ENCODE peak calls at places on chromosomes 4 and X, in five cellular contexts. One of them, this sample, is unnamed.

GRCh38 chrX:47523297-47523696 is 37.7 kb upstream of the ARAF start:
- DNase-seq in adrenal gland: peak
- DNase-seq in ovary: peak
- DNase-seq in esophagus squamous epithelium: no peak
- DNase-seq in breast epithelium: peak
- DNase-seq in this sample: peak

GRCh38 chrX:48521353-48522243 is at the start of gene EBP:
- DNase-seq in adrenal gland: peak
- DNase-seq in ovary: peak
- DNase-seq in esophagus squamous epithelium: peak
- DNase-seq in breast epithelium: peak
- DNase-seq in this sample: peak

GRCh38 chrX:44507292-44507691 is 35.4 kb downstream of the FUNDC1 start:
- DNase-seq in adrenal gland: no peak
- DNase-seq in ovary: no peak
- DNase-seq in esophagus squamous epithelium: no peak
- DNase-seq in breast epithelium: no peak
- DNase-seq in this sample: no peak

GRCh38 chr4:173860079-173860478 is 330.1 kb upstream of the HAND2 start:
- DNase-seq in adrenal gland: no peak
- DNase-seq in ovary: no peak
- DNase-seq in esophagus squamous epithelium: no peak
- DNase-seq in breast epithelium: no peak
- DNase-seq in this sample: no peak

GRCh38 chr4:164383187-164384181 is 370.4 kb upstream of the SMIM31 start:
- DNase-seq in adrenal gland: no peak
- DNase-seq in ovary: no peak
- DNase-seq in esophagus squamous epithelium: no peak
- DNase-seq in breast epithelium: no peak
- DNase-seq in this sample: peak

GRCh38 chr4:5322321-5322720 is 271.0 kb downstream of the STK32B start:
- DNase-seq in adrenal gland: no peak
- DNase-seq in ovary: no peak
- DNase-seq in esophagus squamous epithelium: no peak
- DNase-seq in breast epithelium: no peak
- DNase-seq in this sample: no peak

GRCh38 chrX:150897371-150898319 is 823 bp downstream of the CD99L2 start:
- DNase-seq in adrenal gland: peak
- DNase-seq in ovary: peak
- DNase-seq in esophagus squamous epithelium: no peak
- DNase-seq in breast epithelium: no peak
- DNase-seq in this sample: no peak

GRCh38 chr4:166165829-166166420 is 292.9 kb downstream of the TLL1 start:
- DNase-seq in adrenal gland: peak
- DNase-seq in ovary: no peak
- DNase-seq in esophagus squamous epithelium: no peak
- DNase-seq in breast epithelium: no peak
- DNase-seq in this sample: no peak

GRCh38 chr4:68021185-68021584 is 57.9 kb upstream of the TMPRSS11A start:
- DNase-seq in adrenal gland: no peak
- DNase-seq in ovary: no peak
- DNase-seq in esophagus squamous epithelium: no peak
- DNase-seq in breast epithelium: no peak
- DNase-seq in this sample: no peak

GRCh38 chr4:8732092-8732491 is 139.5 kb downstream of the CPZ start:
- DNase-seq in adrenal gland: peak
- DNase-seq in ovary: no peak
- DNase-seq in esophagus squamous epithelium: no peak
- DNase-seq in breast epithelium: peak
- DNase-seq in this sample: no peak

GRCh38 chr4:158496030-158496741 is 25.5 kb upstream of the RXFP1 start:
- DNase-seq in adrenal gland: peak
- DNase-seq in ovary: no peak
- DNase-seq in esophagus squamous epithelium: no peak
- DNase-seq in breast epithelium: no peak
- DNase-seq in this sample: no peak

GRCh38 chr4:138182838-138183426 is 59.2 kb downstream of the SLC7A11 start:
- DNase-seq in adrenal gland: no peak
- DNase-seq in ovary: no peak
- DNase-seq in esophagus squamous epithelium: no peak
- DNase-seq in breast epithelium: no peak
- DNase-seq in this sample: no peak

GRCh38 chr4:57064811-57065711 is 45.1 kb downstream of the IGFBP7 start:
- DNase-seq in adrenal gland: peak
- DNase-seq in ovary: peak
- DNase-seq in esophagus squamous epithelium: no peak
- DNase-seq in breast epithelium: no peak
- DNase-seq in this sample: peak

GRCh38 chr4:183130328-183131155 is 31.5 kb downstream of the WWC2 start:
- DNase-seq in adrenal gland: peak
- DNase-seq in ovary: no peak
- DNase-seq in esophagus squamous epithelium: no peak
- DNase-seq in breast epithelium: peak
- DNase-seq in this sample: no peak

GRCh38 chr4:26020896-26021295 is 106.9 kb downstream of the SMIM20 start:
- DNase-seq in adrenal gland: no peak
- DNase-seq in ovary: no peak
- DNase-seq in esophagus squamous epithelium: no peak
- DNase-seq in breast epithelium: no peak
- DNase-seq in this sample: no peak

GRCh38 chr4:55018521-55018920 is 106.9 kb downstream of the KDR start:
- DNase-seq in adrenal gland: no peak
- DNase-seq in ovary: no peak
- DNase-seq in esophagus squamous epithelium: no peak
- DNase-seq in breast epithelium: no peak
- DNase-seq in this sample: no peak

GRCh38 chrX:153869473-153870287 is 16.3 kb downstream of the L1CAM start:
- DNase-seq in adrenal gland: no peak
- DNase-seq in ovary: no peak
- DNase-seq in esophagus squamous epithelium: no peak
- DNase-seq in breast epithelium: no peak
- DNase-seq in this sample: no peak

GRCh38 chr4:18858229-18858922 is 836.8 kb upstream of the LCORL start:
- DNase-seq in adrenal gland: no peak
- DNase-seq in ovary: no peak
- DNase-seq in esophagus squamous epithelium: no peak
- DNase-seq in breast epithelium: no peak
- DNase-seq in this sample: no peak

GRCh38 chr4:36351082-36351666 is 69.8 kb downstream of the DTHD1 start:
- DNase-seq in adrenal gland: peak
- DNase-seq in ovary: no peak
- DNase-seq in esophagus squamous epithelium: peak
- DNase-seq in breast epithelium: no peak
- DNase-seq in this sample: peak

GRCh38 chr4:147678796-147679549 is 5.0 kb downstream of the PRMT9 start:
- DNase-seq in adrenal gland: no peak
- DNase-seq in ovary: no peak
- DNase-seq in esophagus squamous epithelium: no peak
- DNase-seq in breast epithelium: no peak
- DNase-seq in this sample: no peak

GRCh38 chr4:704198-704891 is 1.3 kb upstream of the PCGF3 start:
- DNase-seq in adrenal gland: peak
- DNase-seq in ovary: peak
- DNase-seq in esophagus squamous epithelium: no peak
- DNase-seq in breast epithelium: no peak
- DNase-seq in this sample: no peak

GRCh38 chrX:32483534-32484136 is 727.7 kb downstream of the DMD start:
- DNase-seq in adrenal gland: no peak
- DNase-seq in ovary: no peak
- DNase-seq in esophagus squamous epithelium: no peak
- DNase-seq in breast epithelium: no peak
- DNase-seq in this sample: no peak

GRCh38 chrX:135345328-135345645 is 36.0 kb downstream of the ETDC start:
- DNase-seq in adrenal gland: peak
- DNase-seq in ovary: peak
- DNase-seq in esophagus squamous epithelium: no peak
- DNase-seq in breast epithelium: no peak
- DNase-seq in this sample: peak

GRCh38 chr4:24991015-24991414 is 39.7 kb downstream of the LGI2 start:
- DNase-seq in adrenal gland: no peak
- DNase-seq in ovary: no peak
- DNase-seq in esophagus squamous epithelium: no peak
- DNase-seq in breast epithelium: no peak
- DNase-seq in this sample: no peak

DNA sequence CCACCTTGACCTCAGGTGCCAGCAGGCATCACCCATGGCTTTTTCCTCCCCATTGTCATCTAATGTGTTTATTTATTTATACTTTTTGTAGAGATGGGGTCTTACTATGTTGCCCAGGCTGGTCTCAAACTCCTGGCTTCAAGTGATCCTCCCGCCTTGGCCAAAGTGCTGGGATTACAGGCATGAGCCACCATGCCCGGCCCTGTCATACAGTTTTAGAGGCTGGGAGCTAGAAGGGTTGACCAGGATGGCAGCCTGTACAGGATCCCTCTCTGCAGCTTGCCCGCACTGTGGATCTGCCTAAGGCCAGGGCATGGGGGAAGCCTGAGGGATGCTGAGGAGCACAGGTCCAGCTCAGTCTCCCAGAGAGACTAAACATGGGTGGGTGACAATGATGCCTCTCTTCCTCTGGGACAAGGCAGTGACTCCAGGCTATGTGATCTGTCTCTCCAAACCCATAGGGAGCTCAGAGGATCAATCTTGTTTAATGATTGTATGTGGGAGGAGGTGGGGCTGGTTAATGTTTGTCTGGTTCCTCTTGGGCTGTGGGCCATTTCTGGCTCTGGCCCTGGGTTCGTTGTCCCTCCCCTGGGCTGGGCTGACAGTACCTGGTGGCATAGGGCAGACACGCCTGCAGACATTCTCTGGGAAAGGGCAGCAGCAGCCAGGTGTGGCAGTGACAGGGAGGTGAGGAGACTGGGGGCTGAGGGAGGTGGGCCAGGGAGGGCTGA is 8.3 kb upstream of the GJB1 start:
- DNase-seq in adrenal gland: no peak
- DNase-seq in ovary: no peak
- DNase-seq in esophagus squamous epithelium: no peak
- DNase-seq in breast epithelium: no peak
- DNase-seq in this sample: no peak
- TF ChIP-seq POLR2A in adrenal gland: no peak
- TF ChIP-seq POLR2A in ovary: no peak
- TF ChIP-seq POLR2A in esophagus squamous epithelium: no peak
- TF ChIP-seq POLR2A in breast epithelium: no peak
- TF ChIP-seq POLR2A in this sample: no peak

GRCh38 chr4:132071815-132072214 is 1077.3 kb upstream of the PCDH10 start:
- DNase-seq in adrenal gland: no peak
- DNase-seq in ovary: no peak
- DNase-seq in esophagus squamous epithelium: no peak
- DNase-seq in breast epithelium: no peak
- DNase-seq in this sample: no peak
- TF ChIP-seq POLR2A in adrenal gland: no peak
- TF ChIP-seq POLR2A in ovary: no peak
- TF ChIP-seq POLR2A in esophagus squamous epithelium: no peak
- TF ChIP-seq POLR2A in breast epithelium: no peak
- TF ChIP-seq POLR2A in this sample: no peak

DNA sequence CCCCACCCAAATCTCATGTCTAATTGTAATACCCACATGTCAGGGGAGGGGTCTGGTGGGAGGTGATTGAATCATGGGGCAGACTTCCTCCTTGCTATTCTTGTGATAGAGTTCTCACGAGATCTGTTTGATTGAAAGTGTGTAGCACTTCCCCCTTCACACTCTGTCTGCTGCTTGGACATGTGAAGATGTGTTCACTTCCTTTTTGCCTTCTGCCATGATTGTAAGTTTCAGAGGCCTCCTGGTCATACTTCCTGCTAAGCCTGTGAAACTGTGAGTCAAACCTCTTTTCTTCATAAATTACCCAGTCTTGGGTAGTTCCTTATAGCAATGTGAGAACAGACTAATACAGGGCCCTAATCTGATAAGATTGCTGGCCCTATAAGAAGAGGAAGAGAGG is 1514.8 kb downstream of the RPA4 start:
- DNase-seq in adrenal gland: no peak
- DNase-seq in ovary: no peak
- DNase-seq in esophagus squamous epithelium: no peak
- DNase-seq in breast epithelium: no peak
- DNase-seq in this sample: no peak
- TF ChIP-seq POLR2A in adrenal gland: no peak
- TF ChIP-seq POLR2A in ovary: no peak
- TF ChIP-seq POLR2A in esophagus squamous epithelium: no peak
- TF ChIP-seq POLR2A in breast epithelium: no peak
- TF ChIP-seq POLR2A in this sample: no peak

GRCh38 chr4:1872918-1873269 is 1.7 kb downstream of the NSD2 start:
- DNase-seq in adrenal gland: no peak
- DNase-seq in ovary: no peak
- DNase-seq in esophagus squamous epithelium: no peak
- DNase-seq in breast epithelium: no peak
- DNase-seq in this sample: no peak

GRCh38 chr4:1870328-1870577 is 940 bp upstream of the NSD2 start:
- DNase-seq in adrenal gland: peak
- DNase-seq in ovary: peak
- DNase-seq in esophagus squamous epithelium: peak
- DNase-seq in breast epithelium: peak
- DNase-seq in this sample: peak

GRCh38 chr4:1873291-1873690 is 2.1 kb downstream of the NSD2 start:
- DNase-seq in adrenal gland: no peak
- DNase-seq in ovary: no peak
- DNase-seq in esophagus squamous epithelium: no peak
- DNase-seq in breast epithelium: no peak
- DNase-seq in this sample: no peak

GRCh38 chr4:1870578-1871443 is at the start of gene NSD2:
- DNase-seq in adrenal gland: peak
- DNase-seq in ovary: peak
- DNase-seq in esophagus squamous epithelium: peak
- DNase-seq in breast epithelium: peak
- DNase-seq in this sample: peak

DNA sequence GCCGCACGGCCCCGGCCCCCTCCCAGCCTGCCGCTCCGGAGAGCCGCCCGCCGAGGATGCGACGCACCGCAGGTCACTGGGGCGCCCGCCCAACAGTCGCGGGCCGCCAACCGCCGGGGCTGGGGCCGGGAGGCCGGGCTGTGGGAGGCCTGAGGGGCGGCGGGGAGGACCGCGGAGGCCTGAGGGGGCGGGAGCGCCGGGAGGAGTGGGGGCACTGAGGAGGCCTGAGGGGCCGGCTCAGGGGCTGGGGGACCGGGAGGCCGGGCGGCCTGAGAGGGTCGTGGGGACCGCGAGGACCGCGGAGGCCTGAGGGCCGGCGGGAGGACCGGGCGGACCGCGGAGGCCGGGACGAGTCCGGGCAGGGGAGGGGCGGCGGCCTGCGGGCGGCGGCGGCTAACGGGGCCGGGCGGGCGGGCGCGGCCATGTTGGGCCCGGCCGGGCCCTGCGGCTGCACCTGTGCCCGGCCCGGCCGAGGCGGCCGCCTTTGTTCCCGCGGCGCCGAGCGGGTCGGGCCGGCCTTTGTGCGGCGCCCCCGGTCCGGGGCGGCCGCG is 353 bp downstream of the NSD2 start:
- DNase-seq in adrenal gland: no peak
- DNase-seq in ovary: peak
- DNase-seq in esophagus squamous epithelium: no peak
- DNase-seq in breast epithelium: no peak
- DNase-seq in this sample: no peak
- TF ChIP-seq POLR2A in adrenal gland: no peak
- TF ChIP-seq POLR2A in ovary: no peak
- TF ChIP-seq POLR2A in esophagus squamous epithelium: no peak
- TF ChIP-seq POLR2A in breast epithelium: no peak
- TF ChIP-seq POLR2A in this sample: no peak